ENCODE peak calls at places on chromosomes 11 and 22, in nine cellular contexts. R is mucosa of descending colon; Q is central memory CD8-positive, alpha-beta T cell; M is left cardiac atrium; J is activated CD8-positive, alpha-beta T cell treated with anti-CD3 and anti-CD28 coated beads, Interleukin-2, amount 10 ng/mL, durations not matched to agents 7 days and 5 days; U is T-cell; N is activated T-cell treated with anti-CD3 and anti-CD28 coated beads, Interleukin-2, amount 50 U/mL, for 4 hours; Y is A549; V is stimulated activated naive B cell treated with anti-CD40 and anti-IgM and Interleukin-4, amounts not matched to agents 10 μg/mL and 1 μg/mL and 100 μg/mL, for 72 hours. S is an unnamed sample.
A peak's percentile ranks its signal among the peaks of the same experiment; 100 is the strongest.

GRCh38 chr11:35061516-35062440 is 77.2 kb upstream of the CD44 start:
- ATAC-seq in U (no peak), R (no peak), J (no peak), Q (no peak), M (no peak), V (no peak), Y (peak; percentile 40), N (no peak), S (no peak)

GRCh38 chr11:68504432-68505066 is 44.0 kb downstream of the PPP6R3 start:
- ATAC-seq in M (no peak), V (no peak), Q (no peak), Y (peak; percentile 28), J (no peak), U (no peak), N (no peak), R (no peak), S (no peak)

GRCh38 chr11:22208151-22208858 is 15.4 kb downstream of the ANO5 start:
- ATAC-seq in N (no peak), Y (no peak), V (no peak), Q (no peak), R (peak; percentile 28), J (no peak), U (no peak), M (no peak), S (no peak)

GRCh38 chr11:94956963-94957362 is 16.4 kb downstream of the CWC15 start:
- ATAC-seq in V (no peak), Y (no peak), U (no peak), R (no peak), Q (no peak), N (no peak), J (no peak), M (no peak), S (no peak)

GRCh38 chr22:31081963-31082605 is 966 bp downstream of the SMTN start:
- ATAC-seq in Q (no peak), U (no peak), N (no peak), V (no peak), Y (peak; percentile 3), M (no peak), J (no peak), R (no peak), S (no peak)

GRCh38 chr11:76307416-76307815 is 73.5 kb downstream of the THAP12 start:
- ATAC-seq in J (no peak), R (no peak), V (no peak), Q (no peak), U (no peak), Y (no peak), N (no peak), M (peak; percentile 77), S (no peak)

GRCh38 chr22:24707477-24707816 is 67.1 kb downstream of the PIWIL3 start:
- ATAC-seq in U (no peak), N (no peak), Q (no peak), R (peak; percentile 78), Y (peak; percentile 81), M (no peak), V (peak; percentile 42), J (no peak), S (no peak)

GRCh38 chr11:63944987-63945386 is 6.2 kb downstream of the NAA40 start:
- ATAC-seq in N (no peak), Q (no peak), U (no peak), V (no peak), R (peak; percentile 75), Y (peak; percentile 21), J (no peak), M (peak; percentile 83), S (peak; percentile 12)

GRCh38 chr11:119361056-119361787 is 14.7 kb upstream of the MFRP start:
- ATAC-seq in Y (peak; percentile 79), M (peak; percentile 85), R (peak; percentile 6), U (no peak), V (peak; percentile 64), N (peak; percentile 84), Q (no peak), J (no peak), S (peak; percentile 68)

GRCh38 chr22:40202225-40202944 is 24.7 kb downstream of the TNRC6B start:
- ATAC-seq in Q (no peak), N (no peak), V (no peak), J (no peak), Y (no peak), U (no peak), R (no peak), M (no peak), S (no peak)